ENCODE peak calls at places on chromosomes 3 and 15, in eight cellular contexts. U is endothelial cell, F is pancreas, X is WTC11, M is body of pancreas, E is ovary, N is SK-N-SH, I is WERI-Rb-1. Y is an unnamed sample.

GRCh38 chr3:172296975-172297332 is 151.3 kb downstream of the GHSR start:
- DNase-seq in X (no peak), U (no peak), M (no peak), N (no peak), I (no peak), E (no peak), F (no peak), Y (no peak)

GRCh38 chr15:96771035-96771434 is 440.5 kb downstream of the NR2F2 start:
- DNase-seq in F (no peak), U (no peak), N (no peak), X (no peak), E (no peak), M (no peak), I (no peak), Y (no peak)

GRCh38 chr3:179082416-179082815 is 10.8 kb upstream of the ZMAT3 start:
- DNase-seq in M (no peak), E (no peak), N (no peak), X (no peak), F (no peak), I (no peak), U (no peak), Y (no peak)

GRCh38 chr3:6262035-6262434 is 598.9 kb upstream of the GRM7 start:
- DNase-seq in I (no peak), F (no peak), X (no peak), E (no peak), U (no peak), M (peak), N (no peak), Y (no peak)

GRCh38 chr15:91356083-91356482 is 256.0 kb downstream of the SV2B start:
- DNase-seq in X (no peak), N (no peak), I (no peak), E (no peak), U (no peak), M (no peak), F (no peak), Y (no peak)

GRCh38 chr3:129502641-129503386 is 25.6 kb upstream of the RHO start:
- DNase-seq in F (no peak), X (no peak), E (no peak), U (no peak), N (no peak), I (no peak), M (no peak), Y (peak)

GRCh38 chr3:43531835-43532234 is 90.0 kb downstream of the ANO10 start:
- DNase-seq in F (no peak), E (no peak), X (no peak), U (no peak), M (no peak), N (no peak), I (no peak), Y (no peak)

GRCh38 chr15:58441376-58442070 is 9.7 kb downstream of the LIPC start:
- DNase-seq in I (no peak), E (no peak), X (no peak), U (no peak), N (no peak), F (no peak), M (no peak), Y (no peak)

GRCh38 chr3:4416961-4417360 is 50.1 kb downstream of the SUMF1 start:
- DNase-seq in E (no peak), F (no peak), N (peak), M (no peak), X (no peak), U (no peak), I (no peak), Y (no peak)

GRCh38 chr3:189316296-189317019 is 144.7 kb downstream of the TPRG1 start:
- DNase-seq in M (no peak), E (no peak), X (peak), F (no peak), U (no peak), I (no peak), N (no peak), Y (no peak)

GRCh38 chr3:195537995-195538394 is 5.1 kb downstream of the PPP1R2 start:
- DNase-seq in M (no peak), F (no peak), I (no peak), E (no peak), U (no peak), X (no peak), N (no peak), Y (no peak)

GRCh38 chr3:190266915-190267290 is 55.3 kb downstream of the CLDN1 start:
- DNase-seq in U (no peak), N (no peak), M (no peak), F (no peak), X (no peak), I (no peak), E (no peak), Y (no peak)

GRCh38 chr3:111768571-111769100 is 90.4 kb upstream of the PHLDB2 start:
- DNase-seq in X (no peak), M (no peak), U (no peak), I (no peak), E (no peak), F (no peak), N (no peak), Y (no peak)

GRCh38 chr3:48798998-48799397 is 48.7 kb downstream of the PRKAR2A start:
- DNase-seq in U (no peak), M (peak), N (no peak), X (no peak), F (peak), E (no peak), I (no peak), Y (no peak)

GRCh38 chr3:17094551-17094950 is 209.8 kb downstream of the PLCL2 start:
- DNase-seq in N (no peak), E (no peak), U (no peak), M (no peak), X (peak), I (no peak), F (no peak), Y (no peak)

GRCh38 chr3:151169700-151170224 is 33.3 kb downstream of the GPR171 start:
- DNase-seq in N (no peak), M (peak), E (no peak), X (no peak), I (no peak), U (no peak), F (no peak), Y (peak)

GRCh38 chr3:37814547-37814946 is 47.1 kb upstream of the CTDSPL start:
- DNase-seq in X (no peak), U (no peak), N (peak), F (no peak), I (no peak), E (no peak), M (no peak), Y (no peak)

GRCh38 chr15:64144565-64145281 is 6.8 kb upstream of the SNX22 start:
- DNase-seq in I (no peak), M (no peak), X (no peak), U (no peak), N (no peak), E (no peak), F (no peak), Y (no peak)

GRCh38 chr3:72345237-72345878 is 502.9 kb downstream of the SHQ1 start:
- DNase-seq in F (no peak), X (no peak), N (no peak), M (no peak), I (no peak), E (no peak), U (no peak), Y (no peak)

GRCh38 chr3:105527949-105528348 is 161.2 kb downstream of the ALCAM start:
- DNase-seq in F (no peak), E (no peak), M (no peak), N (no peak), X (no peak), U (no peak), I (no peak), Y (no peak)

GRCh38 chr15:95887666-95888480 is 442.6 kb upstream of the NR2F2 start:
- DNase-seq in U (no peak), I (no peak), X (no peak), E (no peak), N (no peak), F (no peak), M (no peak), Y (no peak)

GRCh38 chr3:102057781-102058421 is 208.6 kb downstream of the NFKBIZ start:
- DNase-seq in U (no peak), I (no peak), F (no peak), E (no peak), M (no peak), X (no peak), N (no peak), Y (no peak)

GRCh38 chr15:77027697-77028450 is 32.9 kb downstream of the PSTPIP1 start:
- DNase-seq in I (no peak), F (peak), U (peak), N (peak), M (peak), X (peak), E (peak), Y (no peak)

GRCh38 chr15:90665288-90666134 is 51.6 kb upstream of the BLM start:
- DNase-seq in N (peak), F (peak), X (peak), E (peak), I (peak), M (peak), U (peak), Y (peak)

GRCh38 chr3:63661242-63661641 is 8.8 kb downstream of the SNTN start:
- DNase-seq in E (no peak), U (no peak), F (no peak), I (no peak), N (no peak), X (no peak), M (no peak), Y (no peak)
- TF ChIP-seq CTCF in E (no peak), U (no peak), F (no peak), I (no peak), N (peak), X (no peak), M (no peak), Y (no peak)

GRCh38 chr3:59064728-59065127 is 14.9 kb upstream of the CFAP20DC start:
- DNase-seq in M (no peak), X (no peak), U (no peak), E (no peak), N (no peak), I (no peak), F (no peak), Y (no peak)

GRCh38 chr3:59065240-59065639 is 15.4 kb upstream of the CFAP20DC start:
- DNase-seq in I (no peak), E (no peak), U (no peak), M (no peak), X (no peak), F (no peak), N (no peak), Y (no peak)

GRCh38 chr3:59069838-59070237 is 20.0 kb upstream of the CFAP20DC start:
- DNase-seq in X (no peak), I (no peak), E (no peak), M (no peak), U (no peak), F (no peak), N (no peak), Y (no peak)

DNA sequence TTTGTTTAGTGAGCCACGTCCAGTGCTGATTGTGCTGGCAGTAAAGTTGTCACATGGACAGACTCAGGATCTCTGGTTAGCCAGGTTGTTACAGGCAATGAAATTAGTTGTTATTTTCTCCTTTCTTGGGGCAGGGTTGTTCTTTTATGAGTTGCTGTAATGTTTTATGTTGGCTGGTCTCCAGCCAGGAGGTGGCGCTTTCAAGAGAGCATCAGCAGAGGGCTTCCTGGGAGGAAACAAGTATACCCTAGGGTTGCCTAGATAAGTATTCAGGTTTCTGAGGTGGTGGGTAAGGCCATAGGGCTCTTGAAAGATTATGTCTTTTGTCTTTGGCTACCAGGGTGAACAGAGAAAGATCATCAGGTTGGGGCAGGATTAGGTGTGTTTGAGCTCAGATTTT is 14.5 kb upstream of the CFAP20DC start:
- DNase-seq in F (no peak), I (peak), U (no peak), M (no peak), X (peak), E (no peak), N (no peak), Y (no peak)
- TF ChIP-seq CTCF in F (no peak), I (no peak), U (no peak), M (no peak), X (no peak), E (no peak), N (no peak), Y (no peak)

GRCh38 chr3:141576744-141577052 is 89.9 kb downstream of the RASA2 start:
- DNase-seq in F (no peak), N (no peak), U (no peak), E (no peak), I (no peak), X (no peak), M (no peak), Y (no peak)
- TF ChIP-seq CTCF in F (no peak), N (peak), U (no peak), E (no peak), I (no peak), X (no peak), M (no peak), Y (no peak)

GRCh38 chr15:27681038-27681437 is 418.1 kb downstream of the OCA2 start:
- DNase-seq in U (no peak), M (peak), E (no peak), F (no peak), X (peak), I (peak), N (peak), Y (no peak)
- TF ChIP-seq CTCF in U (no peak), M (no peak), E (no peak), F (no peak), X (peak), I (peak), N (no peak), Y (no peak)

GRCh38 chr3:143648708-143649107 is 199.6 kb downstream of the SLC9A9 start:
- DNase-seq in F (no peak), N (peak), X (peak), E (no peak), U (peak), M (no peak), I (peak), Y (no peak)

GRCh38 chr3:143648218-143648617 is 200.1 kb downstream of the SLC9A9 start:
- DNase-seq in U (no peak), N (no peak), X (no peak), F (no peak), E (no peak), M (no peak), I (peak), Y (no peak)

GRCh38 chr3:143640774-143641173 is 207.5 kb downstream of the SLC9A9 start:
- DNase-seq in F (no peak), X (no peak), I (no peak), M (no peak), U (no peak), N (no peak), E (no peak), Y (no peak)

GRCh38 chr3:143643905-143644304 is 204.4 kb downstream of the SLC9A9 start:
- DNase-seq in E (no peak), M (no peak), I (no peak), F (no peak), U (no peak), N (no peak), X (no peak), Y (no peak)

DNA sequence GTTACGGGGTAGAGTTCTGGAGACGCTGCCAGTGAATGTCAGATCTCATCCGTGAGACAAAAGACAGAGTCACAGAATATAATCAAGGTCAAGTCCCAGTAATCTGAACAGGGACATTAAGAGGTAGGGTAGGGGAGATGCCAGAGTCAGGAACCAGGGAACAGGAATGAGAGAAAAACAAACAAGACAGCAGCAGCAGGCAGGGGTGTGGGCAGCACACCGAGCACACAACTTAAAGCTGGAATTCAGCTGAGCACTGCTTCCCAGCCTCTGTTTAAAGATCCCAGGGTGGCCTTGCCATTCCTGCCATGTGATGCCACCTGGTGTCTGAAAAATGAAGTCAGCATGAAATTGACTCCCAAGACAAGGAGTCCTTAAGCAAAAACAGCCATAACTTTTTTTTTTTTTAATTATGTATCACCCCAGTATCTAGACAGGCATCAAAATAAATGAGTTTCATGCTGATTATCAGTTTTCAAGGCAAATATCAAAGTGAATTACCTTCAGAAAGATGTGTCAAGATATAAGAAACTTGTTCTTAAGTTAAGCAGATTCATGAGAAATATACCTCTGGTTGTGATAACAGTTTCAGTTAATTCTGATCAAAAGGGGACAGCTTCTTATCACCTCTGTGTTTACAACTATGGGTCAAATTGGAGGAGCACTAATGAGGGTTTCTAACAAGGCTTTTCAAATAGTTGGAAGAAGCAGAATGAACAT is 203.7 kb downstream of the SLC9A9 start:
- DNase-seq in F (no peak), E (no peak), I (peak), X (peak), N (peak), U (peak), M (peak), Y (no peak)
- TF ChIP-seq CTCF in F (no peak), E (no peak), I (peak), X (peak), N (peak), U (peak), M (peak), Y (peak)

GRCh38 chr15:73051811-73052678 is at the start of gene NEO1:
- DNase-seq in N (peak), U (peak), I (peak), X (peak), E (peak), F (peak), M (peak), Y (peak)
- TF ChIP-seq CTCF in N (no peak), U (no peak), I (no peak), X (no peak), E (no peak), F (no peak), M (no peak), Y (no peak)

DNA sequence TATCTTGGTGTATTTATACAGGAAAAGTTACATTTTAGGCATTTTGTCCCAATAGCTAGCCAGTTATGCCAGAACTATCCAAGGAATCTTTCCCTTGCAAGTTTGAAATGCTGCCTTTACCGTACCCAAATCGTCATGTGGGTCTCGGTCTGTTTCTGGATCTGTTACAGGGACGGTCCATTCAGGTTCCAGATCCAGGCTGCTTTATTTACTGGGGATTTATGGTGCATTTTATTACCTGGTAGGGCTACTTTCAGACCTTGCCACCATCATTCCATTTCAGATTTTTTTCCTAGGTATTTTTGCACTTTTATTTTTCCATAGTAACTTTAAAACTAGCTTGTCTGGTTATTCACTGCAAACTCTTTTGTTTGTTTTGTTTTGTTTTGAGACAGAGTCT is 186.5 kb downstream of the NSMCE3 start:
- DNase-seq in N (no peak), M (no peak), E (no peak), U (no peak), F (no peak), X (no peak), I (no peak), Y (no peak)
- TF ChIP-seq CTCF in N (no peak), M (no peak), E (no peak), U (no peak), F (no peak), X (no peak), I (no peak), Y (no peak)

Y was measured in left ventricle myocardium inferior.